ENCODE peak calls at places on chromosome 18, in seven cellular contexts. One of them, this sample, is unnamed.

GRCh38 chr18:11163668-11164067 is 14.3 kb upstream of the PIEZO2 start:
- DNase-seq in neural crest cell: peak; percentile 40
- DNase-seq in mucosa of gallbladder: no peak
- DNase-seq in vagina: no peak
- DNase-seq in glutamatergic neuron: peak; percentile 72
- DNase-seq in cardiac fibroblast: peak; percentile 41
- DNase-seq in heart left ventricle: no peak
- DNase-seq in this sample: no peak

GRCh38 chr18:39105095-39105494 is 1539.5 kb upstream of the CELF4 start:
- DNase-seq in neural crest cell: no peak
- DNase-seq in mucosa of gallbladder: no peak
- DNase-seq in vagina: no peak
- DNase-seq in glutamatergic neuron: peak; percentile 27
- DNase-seq in cardiac fibroblast: no peak
- DNase-seq in heart left ventricle: no peak
- DNase-seq in this sample: no peak

GRCh38 chr18:22999647-23000046 is 66.5 kb downstream of the RBBP8 start:
- DNase-seq in neural crest cell: no peak
- DNase-seq in mucosa of gallbladder: no peak
- DNase-seq in vagina: no peak
- DNase-seq in glutamatergic neuron: no peak
- DNase-seq in cardiac fibroblast: no peak
- DNase-seq in heart left ventricle: no peak
- DNase-seq in this sample: no peak

GRCh38 chr18:38450876-38451275 is 885.3 kb upstream of the CELF4 start:
- DNase-seq in neural crest cell: no peak
- DNase-seq in mucosa of gallbladder: no peak
- DNase-seq in vagina: no peak
- DNase-seq in glutamatergic neuron: no peak
- DNase-seq in cardiac fibroblast: peak; percentile 1
- DNase-seq in heart left ventricle: no peak
- DNase-seq in this sample: no peak

GRCh38 chr18:31227497-31228229 is 65.0 kb upstream of the DSC1 start:
- DNase-seq in neural crest cell: no peak
- DNase-seq in mucosa of gallbladder: no peak
- DNase-seq in vagina: no peak
- DNase-seq in glutamatergic neuron: no peak
- DNase-seq in cardiac fibroblast: peak; percentile 44
- DNase-seq in heart left ventricle: no peak
- DNase-seq in this sample: no peak

GRCh38 chr18:63292844-63293683 is 26.5 kb downstream of the BCL2 start:
- DNase-seq in neural crest cell: no peak
- DNase-seq in mucosa of gallbladder: no peak
- DNase-seq in vagina: no peak
- DNase-seq in glutamatergic neuron: no peak
- DNase-seq in cardiac fibroblast: no peak
- DNase-seq in heart left ventricle: no peak
- DNase-seq in this sample: no peak

GRCh38 chr18:46281185-46282176 is 177.3 kb downstream of the HAUS1 start:
- DNase-seq in neural crest cell: peak; percentile 83
- DNase-seq in mucosa of gallbladder: peak; percentile 59
- DNase-seq in vagina: no peak
- DNase-seq in glutamatergic neuron: peak; percentile 89
- DNase-seq in cardiac fibroblast: peak; percentile 84
- DNase-seq in heart left ventricle: peak; percentile 60
- DNase-seq in this sample: peak; percentile 78

GRCh38 chr18:13625355-13625754 is 101.0 kb downstream of the FAM210A start:
- DNase-seq in neural crest cell: no peak
- DNase-seq in mucosa of gallbladder: no peak
- DNase-seq in vagina: peak; percentile 67
- DNase-seq in glutamatergic neuron: no peak
- DNase-seq in cardiac fibroblast: no peak
- DNase-seq in heart left ventricle: no peak
- DNase-seq in this sample: no peak

GRCh38 chr18:47906408-47906807 is 24.1 kb downstream of the SMAD2 start:
- DNase-seq in neural crest cell: no peak
- DNase-seq in mucosa of gallbladder: no peak
- DNase-seq in vagina: no peak
- DNase-seq in glutamatergic neuron: no peak
- DNase-seq in cardiac fibroblast: no peak
- DNase-seq in heart left ventricle: no peak
- DNase-seq in this sample: no peak

GRCh38 chr18:9237982-9238381 is 96.6 kb upstream of the TWSG1 start:
- DNase-seq in neural crest cell: no peak
- DNase-seq in mucosa of gallbladder: no peak
- DNase-seq in vagina: no peak
- DNase-seq in glutamatergic neuron: no peak
- DNase-seq in cardiac fibroblast: no peak
- DNase-seq in heart left ventricle: no peak
- DNase-seq in this sample: no peak

GRCh38 chr18:47113796-47114540 is 36.3 kb downstream of the HDHD2 start:
- DNase-seq in neural crest cell: no peak
- DNase-seq in mucosa of gallbladder: no peak
- DNase-seq in vagina: no peak
- DNase-seq in glutamatergic neuron: no peak
- DNase-seq in cardiac fibroblast: no peak
- DNase-seq in heart left ventricle: no peak
- DNase-seq in this sample: no peak

GRCh38 chr18:79852561-79853302 is 55.0 kb downstream of the KCNG2 start:
- DNase-seq in neural crest cell: no peak
- DNase-seq in mucosa of gallbladder: no peak
- DNase-seq in vagina: no peak
- DNase-seq in glutamatergic neuron: no peak
- DNase-seq in cardiac fibroblast: no peak
- DNase-seq in heart left ventricle: no peak
- DNase-seq in this sample: no peak

GRCh38 chr18:36265035-36265434 is 32.5 kb upstream of the FHOD3 start:
- DNase-seq in neural crest cell: no peak
- DNase-seq in mucosa of gallbladder: no peak
- DNase-seq in vagina: peak; percentile 32
- DNase-seq in glutamatergic neuron: no peak
- DNase-seq in cardiac fibroblast: peak; percentile 72
- DNase-seq in heart left ventricle: no peak
- DNase-seq in this sample: peak; percentile 81

GRCh38 chr18:76875390-76876330 is 53.3 kb downstream of the ZNF236 start:
- DNase-seq in neural crest cell: peak; percentile 59
- DNase-seq in mucosa of gallbladder: peak; percentile 31
- DNase-seq in vagina: no peak
- DNase-seq in glutamatergic neuron: peak; percentile 63
- DNase-seq in cardiac fibroblast: peak; percentile 53
- DNase-seq in heart left ventricle: no peak
- DNase-seq in this sample: peak; percentile 47

GRCh38 chr18:33014060-33014796 is 241.4 kb upstream of the KLHL14 start:
- DNase-seq in neural crest cell: no peak
- DNase-seq in mucosa of gallbladder: no peak
- DNase-seq in vagina: no peak
- DNase-seq in glutamatergic neuron: no peak
- DNase-seq in cardiac fibroblast: no peak
- DNase-seq in heart left ventricle: no peak
- DNase-seq in this sample: no peak

GRCh38 chr18:33682436-33682835 is 104.4 kb downstream of the ASXL3 start:
- DNase-seq in neural crest cell: no peak
- DNase-seq in mucosa of gallbladder: no peak
- DNase-seq in vagina: no peak
- DNase-seq in glutamatergic neuron: no peak
- DNase-seq in cardiac fibroblast: no peak
- DNase-seq in heart left ventricle: no peak
- DNase-seq in this sample: no peak

GRCh38 chr18:49071365-49071764 is 120.6 kb upstream of the SMAD7 start:
- DNase-seq in neural crest cell: no peak
- DNase-seq in mucosa of gallbladder: no peak
- DNase-seq in vagina: no peak
- DNase-seq in glutamatergic neuron: no peak
- DNase-seq in cardiac fibroblast: no peak
- DNase-seq in heart left ventricle: no peak
- DNase-seq in this sample: peak; percentile 45

GRCh38 chr18:14930576-14930975 is 182.6 kb downstream of the ANKRD30B start:
- DNase-seq in neural crest cell: no peak
- DNase-seq in mucosa of gallbladder: no peak
- DNase-seq in vagina: no peak
- DNase-seq in glutamatergic neuron: no peak
- DNase-seq in cardiac fibroblast: no peak
- DNase-seq in heart left ventricle: no peak
- DNase-seq in this sample: no peak

GRCh38 chr18:9987931-9988330 is 74.1 kb downstream of the VAPA start:
- DNase-seq in neural crest cell: no peak
- DNase-seq in mucosa of gallbladder: peak; percentile 72
- DNase-seq in vagina: no peak
- DNase-seq in glutamatergic neuron: no peak
- DNase-seq in cardiac fibroblast: no peak
- DNase-seq in heart left ventricle: no peak
- DNase-seq in this sample: no peak

GRCh38 chr18:76506395-76506794 is 11.4 kb upstream of the ZNF516 start:
- DNase-seq in neural crest cell: no peak
- DNase-seq in mucosa of gallbladder: no peak
- DNase-seq in vagina: no peak
- DNase-seq in glutamatergic neuron: no peak
- DNase-seq in cardiac fibroblast: no peak
- DNase-seq in heart left ventricle: no peak
- DNase-seq in this sample: no peak

This sample was measured in fibroblast of the aortic adventitia.